ENCODE peak calls at places on chromosomes 3 and 15, in eight cellular contexts. M, G, O, D, I, H, A and R are unnamed samples.

GRCh38 chr15:51751687-51752683 is 588 bp downstream of the TMOD2 start:
- DNase-seq in M (peak; percentile 78), O (peak; percentile 56), D (no peak), H (no peak), I (no peak), G (peak; percentile 55), A (no peak), R (peak; percentile 81)

GRCh38 chr3:105118905-105119304 is 247.8 kb upstream of the ALCAM start:
- DNase-seq in D (no peak), O (no peak), A (peak; percentile 14), I (no peak), H (peak; percentile 60), G (peak; percentile 8), M (no peak), R (no peak)

GRCh38 chr3:46930176-46930944 is 46.2 kb downstream of the CCDC12 start:
- DNase-seq in A (no peak), O (peak; percentile 50), M (peak; percentile 74), I (no peak), G (no peak), D (no peak), H (no peak), R (peak; percentile 59)

GRCh38 chr3:36944012-36944640 is 728 bp downstream of the TRANK1 start:
- DNase-seq in G (peak; percentile 69), D (peak; percentile 26), O (peak; percentile 74), M (peak; percentile 90), A (no peak), H (no peak), I (no peak), R (peak; percentile 79)

GRCh38 chr3:45980229-45980813 is 15.3 kb downstream of the FYCO1 start:
- DNase-seq in H (no peak), D (no peak), A (no peak), G (no peak), O (no peak), I (no peak), M (no peak), R (no peak)

GRCh38 chr3:73558399-73559075 is 66.2 kb downstream of the PDZRN3 start:
- DNase-seq in I (no peak), D (no peak), O (peak; percentile 64), M (no peak), A (no peak), H (peak; percentile 78), G (peak; percentile 44), R (no peak)

GRCh38 chr3:115996420-115997108 is 373.3 kb downstream of the GAP43 start:
- DNase-seq in M (no peak), I (no peak), D (no peak), O (no peak), A (peak; percentile 32), G (peak; percentile 83), H (no peak), R (no peak)

GRCh38 chr15:99106417-99107220 is 1.7 kb downstream of the SYNM start:
- DNase-seq in D (no peak), O (peak; percentile 70), G (peak; percentile 7), H (no peak), A (no peak), I (no peak), M (no peak), R (peak; percentile 74)

GRCh38 chr3:12462159-12462962 is 21.9 kb upstream of the TSEN2 start:
- DNase-seq in D (no peak), O (peak; percentile 81), G (no peak), I (no peak), A (no peak), H (no peak), M (peak; percentile 72), R (no peak)

GRCh38 chr15:69467636-69468035 is 15.0 kb downstream of the RPLP1 start:
- DNase-seq in O (no peak), G (no peak), M (no peak), I (no peak), A (no peak), D (no peak), H (no peak), R (peak; percentile 48)

GRCh38 chr3:58332575-58333179 is at the start of gene PXK:
- DNase-seq in M (peak; percentile 95), D (no peak), H (peak; percentile 40), G (peak; percentile 77), O (peak; percentile 91), A (no peak), I (peak; percentile 3), R (peak; percentile 79)

GRCh38 chr3:9942164-9942563 is 8.5 kb downstream of the CRELD1 start:
- DNase-seq in A (no peak), H (no peak), D (no peak), M (peak; percentile 2), I (no peak), O (no peak), G (no peak), R (no peak)

GRCh38 chr3:101244212-101244575 is 76.2 kb downstream of the IMPG2 start:
- DNase-seq in D (no peak), O (no peak), A (no peak), I (no peak), H (no peak), G (no peak), M (no peak), R (no peak)

GRCh38 chr3:197278933-197279332 is 19.5 kb downstream of the DLG1 start:
- DNase-seq in G (no peak), H (no peak), O (no peak), D (no peak), I (no peak), A (no peak), M (no peak), R (no peak)

GRCh38 chr3:153897025-153897723 is 224.0 kb upstream of the ARHGEF26 start:
- DNase-seq in I (no peak), H (no peak), M (no peak), D (no peak), G (no peak), A (no peak), O (no peak), R (no peak)

GRCh38 chr3:14141602-14142315 is 16.9 kb downstream of the TMEM43 start:
- DNase-seq in D (no peak), G (no peak), A (no peak), O (no peak), M (no peak), H (no peak), I (no peak), R (no peak)

GRCh38 chr15:76197703-76198455 is 113.4 kb downstream of the ETFA start:
- DNase-seq in A (peak; percentile 60), I (no peak), H (no peak), M (peak; percentile 72), G (peak; percentile 35), D (no peak), O (peak; percentile 36), R (peak; percentile 69)

GRCh38 chr15:101505610-101506337 is 16.3 kb upstream of the PCSK6 start:
- DNase-seq in A (no peak), D (no peak), O (no peak), I (no peak), G (no peak), H (no peak), M (no peak), R (no peak)

GRCh38 chr15:66042624-66043023 is 173.3 kb downstream of the RAB11A start:
- DNase-seq in M (no peak), O (no peak), I (no peak), H (no peak), G (no peak), A (no peak), D (no peak), R (no peak)

GRCh38 chr3:49903451-49904424 is at the start of gene MST1R:
- DNase-seq in D (no peak), I (peak; percentile 12), H (no peak), G (no peak), A (no peak), M (peak; percentile 90), O (peak; percentile 84), R (no peak)
- H3K4me3 ChIP-seq in D (peak within 1 kb of the TSS; percentile 65), I (peak within 1 kb of the TSS; percentile 28), H (peak within 1 kb of the TSS; percentile 16), G (peak within 1 kb of the TSS; percentile 21), A (peak within 1 kb of the TSS; percentile 6), M (no peak within 1 kb of the TSS), O (peak within 1 kb of the TSS; percentile 59), R (peak within 1 kb of the TSS; percentile 52)

GRCh38 chr15:59678171-59678570 is 10.9 kb downstream of the BNIP2 start:
- DNase-seq in M (no peak), I (no peak), D (no peak), A (no peak), H (no peak), O (no peak), G (no peak), R (no peak)

GRCh38 chr15:59680346-59680745 is 8.8 kb downstream of the BNIP2 start:
- DNase-seq in H (no peak), O (no peak), I (no peak), G (no peak), M (no peak), D (no peak), A (no peak), R (no peak)

GRCh38 chr15:59678620-59679019 is 10.5 kb downstream of the BNIP2 start:
- DNase-seq in H (no peak), G (no peak), M (no peak), I (no peak), D (no peak), O (no peak), A (no peak), R (no peak)

GRCh38 chr15:59676565-59676964 is 12.6 kb downstream of the BNIP2 start:
- DNase-seq in G (no peak), H (no peak), M (no peak), I (no peak), A (no peak), D (no peak), O (no peak), R (no peak)

DNA sequence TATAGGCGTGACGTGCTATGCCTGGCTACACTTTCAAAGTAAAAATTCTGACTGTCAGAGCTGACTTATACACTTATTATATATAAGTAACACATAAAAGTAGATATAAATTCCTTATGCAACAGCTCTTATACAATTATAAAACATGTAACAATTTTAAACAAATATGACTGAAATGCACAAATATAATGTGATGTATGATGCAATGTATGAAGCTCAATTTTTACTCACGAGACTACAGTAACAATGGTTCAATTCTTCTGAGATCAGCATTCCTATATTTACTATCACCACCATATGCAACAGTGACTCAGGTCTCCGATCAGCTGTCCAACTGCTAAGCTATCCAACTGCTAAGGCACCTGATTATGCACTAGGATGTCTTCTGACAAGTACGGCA is 8.2 kb downstream of the BNIP2 start:
- DNase-seq in G (no peak), D (no peak), O (no peak), M (no peak), I (no peak), H (no peak), A (no peak), R (no peak)
- H3K4me3 ChIP-seq in G (no peak overlapping the region), D (no peak overlapping the region), O (no peak overlapping the region), M (no peak overlapping the region), I (no peak overlapping the region), H (no peak overlapping the region), A (no peak overlapping the region), R (no peak overlapping the region)

GRCh38 chr3:112786002-112786590 is 60.6 kb downstream of the CD200R1L start:
- DNase-seq in D (no peak), M (no peak), I (no peak), H (no peak), O (no peak), A (no peak), G (peak; percentile 92), R (no peak)
- H3K4me3 ChIP-seq in D (no peak overlapping the region), M (no peak overlapping the region), I (no peak overlapping the region), H (no peak overlapping the region), O (no peak overlapping the region), A (no peak overlapping the region), G (no peak overlapping the region), R (no peak overlapping the region)

DNA sequence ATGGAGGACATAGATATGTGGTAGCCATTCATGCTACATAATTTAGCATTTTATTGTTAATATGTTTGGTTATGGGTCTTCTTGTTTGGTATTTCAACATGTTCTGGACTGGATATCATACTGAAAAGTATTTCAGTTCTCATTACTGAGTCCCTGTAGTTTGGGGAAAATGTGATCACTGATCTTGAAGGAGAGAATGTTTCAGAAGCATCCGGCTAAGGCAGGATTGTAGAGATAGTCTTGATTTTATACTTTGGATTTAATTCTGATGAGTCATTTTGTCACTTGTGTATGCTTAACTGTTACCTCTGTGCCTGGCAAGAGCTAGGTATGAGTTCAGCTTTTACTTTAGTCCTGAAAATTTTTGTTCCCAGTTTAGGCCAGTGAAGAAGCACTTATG is 7.1 kb downstream of the CHD2 start:
- DNase-seq in G (peak; percentile 58), O (no peak), D (no peak), A (no peak), H (no peak), I (no peak), M (no peak), R (no peak)
- H3K4me3 ChIP-seq in G (peak overlapping the region; percentile 96), O (peak overlapping the region; percentile 68), D (peak overlapping the region; percentile 21), A (no peak overlapping the region), H (no peak overlapping the region), I (no peak overlapping the region), M (no peak overlapping the region), R (peak overlapping the region; percentile 30)